ENCODE peak calls at places on chromosome 12, in four cellular contexts. E is uterus, W is body of pancreas, D is lung. Q is an unnamed sample.

GRCh38 chr12:107318804-107319535 is 225.6 kb upstream of the CRY1 start:
- DNase-seq in E (no peak), W (peak), D (no peak), Q (peak)

GRCh38 chr12:11508699-11509098 is 113.3 kb upstream of the PRB2 start:
- DNase-seq in E (no peak), W (no peak), D (no peak), Q (no peak)

GRCh38 chr12:26092706-26093105 is 32.1 kb downstream of the BHLHE41 start:
- DNase-seq in E (no peak), W (no peak), D (no peak), Q (no peak)

GRCh38 chr12:20646239-20646827 is 48.8 kb upstream of the SLCO1C1 start:
- DNase-seq in E (no peak), W (no peak), D (no peak), Q (no peak)

GRCh38 chr12:47207829-47208248 is 128.1 kb upstream of the AMIGO2 start:
- DNase-seq in E (no peak), W (no peak), D (no peak), Q (peak)

GRCh38 chr12:116392061-116392460 is 114.6 kb upstream of the MED13L start:
- DNase-seq in E (no peak), W (no peak), D (no peak), Q (no peak)

GRCh38 chr12:84793558-84794367 is 118.8 kb downstream of the SLC6A15 start:
- DNase-seq in E (no peak), W (no peak), D (no peak), Q (no peak)

GRCh38 chr12:89307665-89308253 is 44.5 kb downstream of the DUSP6 start:
- DNase-seq in E (no peak), W (no peak), D (no peak), Q (no peak)

GRCh38 chr12:12946686-12947355 is 5.1 kb downstream of the GPRC5D start:
- DNase-seq in E (no peak), W (no peak), D (no peak), Q (no peak)

GRCh38 chr12:104793280-104793679 is 164.8 kb downstream of the SLC41A2 start:
- DNase-seq in E (peak), W (peak), D (no peak), Q (no peak)

GRCh38 chr12:57777367-57777766 is 5.0 kb downstream of the EEF1AKMT3 start:
- DNase-seq in E (no peak), W (no peak), D (no peak), Q (no peak)

GRCh38 chr12:102484017-102484731 is 3.8 kb upstream of the IGF1 start:
- DNase-seq in E (peak), W (peak), D (peak), Q (peak)

GRCh38 chr12:88960213-88960878 is 380.1 kb upstream of the KITLG start:
- DNase-seq in E (no peak), W (no peak), D (no peak), Q (no peak)

GRCh38 chr12:102016472-102016871 is 45.3 kb downstream of the WASHC3 start:
- DNase-seq in E (no peak), W (no peak), D (no peak), Q (no peak)

GRCh38 chr12:99131761-99132199 is 486.7 kb downstream of the APAF1 start:
- DNase-seq in E (peak), W (peak), D (no peak), Q (peak)

GRCh38 chr12:89862511-89863331 is 154.1 kb upstream of the ATP2B1 start:
- DNase-seq in E (no peak), W (no peak), D (peak), Q (peak)

GRCh38 chr12:45050751-45051489 is at the start of gene DBX2:
- DNase-seq in E (no peak), W (no peak), D (no peak), Q (peak)

GRCh38 chr12:92597997-92598396 is 104.8 kb upstream of the PLEKHG7 start:
- DNase-seq in E (no peak), W (no peak), D (no peak), Q (no peak)

GRCh38 chr12:19168634-19169033 is 39.1 kb downstream of the PLEKHA5 start:
- DNase-seq in E (no peak), W (no peak), D (no peak), Q (no peak)

GRCh38 chr12:79681008-79681590 is 9.7 kb downstream of the PAWR start:
- DNase-seq in E (no peak), W (no peak), D (no peak), Q (no peak)

GRCh38 chr12:57058454-57058853 is 8.5 kb upstream of the MYO1A start:
- DNase-seq in E (no peak), W (no peak), D (no peak), Q (no peak)

GRCh38 chr12:27462151-27462694 is 15.7 kb downstream of the SMCO2 start:
- DNase-seq in E (no peak), W (no peak), D (no peak), Q (no peak)

GRCh38 chr12:94674835-94675234 is 24.5 kb upstream of the TMCC3 start:
- DNase-seq in E (no peak), W (no peak), D (peak), Q (no peak)

GRCh38 chr12:2256453-2256852 is 203.7 kb downstream of the CACNA1C start:
- DNase-seq in E (no peak), W (no peak), D (no peak), Q (no peak)

GRCh38 chr12:102568151-102568815 is 87.9 kb upstream of the IGF1 start:
- DNase-seq in E (no peak), W (no peak), D (no peak), Q (no peak)

GRCh38 chr12:121214171-121214777 is 4.3 kb downstream of the P2RX4 start:
- DNase-seq in E (no peak), W (no peak), D (no peak), Q (no peak)

GRCh38 chr12:125211464-125211863 is 146.2 kb downstream of the AACS start:
- DNase-seq in E (no peak), W (no peak), D (no peak), Q (no peak)

GRCh38 chr12:46699986-46700385 is 125.8 kb downstream of the SLC38A4 start:
- DNase-seq in E (no peak), W (no peak), D (no peak), Q (no peak)

DNA sequence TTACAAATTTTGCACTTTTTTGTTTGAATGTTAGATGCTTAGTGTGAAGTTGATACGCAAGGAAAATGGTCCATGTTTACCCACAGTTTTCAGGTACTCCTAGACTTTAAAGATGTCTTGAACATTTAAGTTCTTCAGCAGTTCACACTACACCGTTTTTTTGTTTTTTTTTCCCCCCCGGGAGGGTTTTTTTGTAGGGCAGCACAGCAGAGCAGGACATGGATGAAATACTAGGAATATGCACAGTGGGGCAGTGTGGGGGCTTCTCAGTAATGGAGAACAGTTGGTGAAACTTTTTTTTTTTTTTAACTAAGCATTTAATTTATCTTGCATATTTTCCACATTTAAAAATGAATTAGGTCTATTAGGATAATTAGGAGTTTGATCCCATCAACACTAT is 4.9 kb downstream of the RAN start:
- DNase-seq in E (no peak), W (no peak), D (no peak), Q (no peak)
- TF ChIP-seq CTCF in E (no peak), W (no peak), D (no peak), Q (no peak)

GRCh38 chr12:5148880-5149279 is 105.2 kb downstream of the KCNA5 start:
- DNase-seq in E (no peak), W (no peak), D (no peak), Q (no peak)

GRCh38 chr12:5155866-5156265 is 112.2 kb downstream of the KCNA5 start:
- DNase-seq in E (no peak), W (no peak), D (no peak), Q (no peak)

DNA sequence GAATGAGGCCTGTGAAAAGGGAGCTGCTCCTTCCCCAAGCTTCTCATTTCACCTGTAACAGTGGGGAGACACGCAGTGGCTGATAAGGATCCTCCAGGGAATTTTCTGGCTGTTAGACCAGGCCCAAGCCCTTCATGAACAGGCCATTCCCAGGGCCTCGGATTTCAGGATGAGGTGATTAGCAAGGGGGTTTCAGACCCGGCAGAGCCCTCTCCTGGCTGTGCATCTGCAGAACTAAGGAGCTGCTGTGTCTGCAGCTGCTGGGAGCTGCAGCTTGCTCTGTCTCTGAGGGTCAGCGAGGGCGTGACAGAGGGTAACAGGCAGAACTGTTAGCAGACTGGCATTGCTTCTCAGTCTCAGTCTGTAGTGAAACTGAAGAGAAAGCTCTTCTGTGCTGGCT is 110.4 kb downstream of the KCNA5 start:
- DNase-seq in E (no peak), W (no peak), D (no peak), Q (no peak)
- TF ChIP-seq CTCF in E (no peak), W (no peak), D (no peak), Q (no peak)

GRCh38 chr12:95815635-95816212 is 25.2 kb upstream of the NTN4 start:
- DNase-seq in E (no peak), W (no peak), D (no peak), Q (no peak)

GRCh38 chr12:95820096-95820703 is 29.6 kb upstream of the NTN4 start:
- DNase-seq in E (no peak), W (peak), D (no peak), Q (no peak)
- TF ChIP-seq CTCF in E (peak), W (peak), D (peak), Q (peak)

GRCh38 chr12:6729186-6729585 is 5.3 kb downstream of the COPS7A start:
- DNase-seq in E (no peak), W (no peak), D (no peak), Q (no peak)

GRCh38 chr12:6722863-6723262 is 983 bp upstream of the COPS7A start:
- DNase-seq in E (no peak), W (no peak), D (no peak), Q (no peak)

GRCh38 chr12:6724409-6724797 is 557 bp downstream of the COPS7A start:
- DNase-seq in E (no peak), W (no peak), D (no peak), Q (no peak)

GRCh38 chr12:6725350-6725749 is 1.5 kb downstream of the COPS7A start:
- DNase-seq in E (no peak), W (no peak), D (no peak), Q (no peak)

GRCh38 chr12:6723607-6724408 is at the start of gene COPS7A:
- DNase-seq in E (peak), W (peak), D (peak), Q (peak)
- TF ChIP-seq CTCF in E (no peak), W (no peak), D (no peak), Q (no peak)

GRCh38 chr12:123269395-123269892 is 2.2 kb downstream of the CDK2AP1 start:
- DNase-seq in E (peak), W (peak), D (no peak), Q (peak)
- TF ChIP-seq CTCF in E (no peak), W (no peak), D (no peak), Q (peak)

DNA sequence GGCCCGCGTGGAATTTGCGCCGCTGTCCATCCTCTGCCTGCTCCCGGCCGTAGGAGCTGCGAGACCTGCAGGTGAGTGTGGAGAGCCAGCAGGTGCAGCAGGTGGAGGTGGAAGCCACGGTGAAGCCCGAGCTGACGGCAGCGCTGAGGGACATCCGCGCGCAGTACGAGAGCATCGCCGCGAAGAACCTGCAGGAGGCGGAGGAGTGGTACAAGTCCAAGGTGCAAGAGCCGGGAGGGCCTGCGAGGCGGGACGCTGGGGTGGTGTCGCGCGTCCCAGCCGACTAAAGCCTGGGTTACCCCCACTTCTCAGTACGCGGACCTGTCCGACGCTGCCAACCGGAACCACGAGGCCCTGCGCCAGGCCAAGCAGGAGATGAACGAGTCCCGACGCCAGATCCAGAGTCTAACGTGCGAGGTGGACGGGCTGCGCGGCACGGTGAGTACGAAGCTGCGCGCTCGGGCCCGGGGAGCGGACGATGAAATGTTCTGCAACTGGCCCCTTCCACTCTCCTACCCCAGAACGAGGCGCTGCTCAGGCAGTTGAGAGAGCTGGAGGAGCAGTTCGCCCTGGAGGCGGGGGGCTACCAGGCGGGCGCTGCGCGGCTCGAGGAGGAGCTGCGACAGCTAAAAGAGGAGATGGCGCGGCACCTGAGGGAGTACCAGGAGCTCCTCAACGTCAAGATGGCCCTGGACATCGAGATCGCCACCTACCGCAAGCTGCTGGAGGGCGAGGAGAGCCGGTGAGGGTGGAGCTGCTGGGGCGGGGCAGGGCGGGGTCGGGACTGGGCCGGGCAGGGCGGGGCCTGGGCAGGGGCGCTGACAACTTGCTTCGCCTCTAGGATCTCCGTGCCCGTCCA is 2.1 kb downstream of the PRPH start:
- DNase-seq in E (no peak), W (peak), D (peak), Q (peak)
- TF ChIP-seq CTCF in E (peak), W (no peak), D (no peak), Q (peak)

GRCh38 chr12:62600038-62600437 is 133.4 kb downstream of the MON2 start:
- DNase-seq in E (no peak), W (no peak), D (no peak), Q (no peak)
- TF ChIP-seq CTCF in E (no peak), W (no peak), D (no peak), Q (peak)

DNA sequence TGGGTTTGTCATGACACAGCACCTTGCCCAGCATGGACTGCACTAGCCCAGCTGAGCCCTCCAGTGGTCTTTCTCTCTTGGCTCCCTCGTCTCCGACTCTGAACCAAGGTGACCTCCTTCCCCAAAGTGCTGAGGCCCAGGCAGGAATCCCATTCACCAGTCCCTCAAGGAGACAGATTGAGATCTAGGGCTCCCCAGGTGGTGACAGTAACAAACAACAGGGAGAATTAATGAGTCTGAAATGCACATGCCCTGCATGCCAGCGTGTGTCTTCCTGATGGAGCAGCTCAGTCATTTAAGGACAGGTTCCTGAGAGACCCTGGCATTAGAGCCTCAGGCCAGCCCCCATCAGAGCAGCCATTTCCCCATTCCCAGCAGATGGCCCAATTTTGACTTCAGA is 51.4 kb upstream of the OAS1 start:
- DNase-seq in E (no peak), W (no peak), D (no peak), Q (no peak)
- TF ChIP-seq CTCF in E (no peak), W (no peak), D (no peak), Q (peak)

GRCh38 chr12:44019118-44019517 is 183.2 kb downstream of the TMEM117 start:
- DNase-seq in E (no peak), W (no peak), D (no peak), Q (no peak)

GRCh38 chr12:44015333-44015941 is 179.6 kb downstream of the TMEM117 start:
- DNase-seq in E (no peak), W (no peak), D (no peak), Q (no peak)
- TF ChIP-seq CTCF in E (peak), W (no peak), D (peak), Q (peak)

GRCh38 chr12:108638141-108638823 is 4.6 kb upstream of the SELPLG start:
- DNase-seq in E (peak), W (no peak), D (no peak), Q (no peak)
- TF ChIP-seq CTCF in E (no peak), W (no peak), D (no peak), Q (no peak)

Q was measured in GM06990.